ENCODE peak calls at places on chromosomes 1 and 21, in ten cellular contexts. K is MM.1S, U is ovary, Z is colonic mucosa, V is breast epithelium, G is GM23338, Q is HCT116, L is heart right ventricle, W is left ventricle myocardium inferior, C is K562. F is an unnamed sample.

GRCh38 chr1:25813734-25814471 is 5.9 kb upstream of the MTFR1L start:
- DNase-seq in C (no peak), U (no peak), Q (no peak), V (no peak), Z (no peak), G (no peak), L (no peak), K (no peak), W (no peak), F (no peak)

GRCh38 chr1:207659545-207660148 is 14.7 kb downstream of the CR1L start:
- DNase-seq in L (no peak), W (no peak), K (no peak), Z (peak; percentile 63), G (no peak), Q (no peak), U (no peak), C (no peak), V (no peak), F (no peak)

GRCh38 chr1:5943373-5944068 is 48.7 kb downstream of the NPHP4 start:
- DNase-seq in C (no peak), W (no peak), U (no peak), V (no peak), Q (no peak), K (no peak), L (no peak), G (no peak), Z (no peak), F (no peak)

GRCh38 chr1:204065174-204065985 is 7.5 kb upstream of the SOX13 start:
- DNase-seq in W (peak; percentile 64), V (no peak), L (peak; percentile 55), C (no peak), K (no peak), Z (peak; percentile 63), G (peak; percentile 92), Q (no peak), U (peak; percentile 63), F (peak; percentile 42)

GRCh38 chr1:42860339-42861013 is 14.1 kb downstream of the ZNF691 start:
- DNase-seq in U (no peak), Z (no peak), G (peak; percentile 28), V (no peak), L (no peak), K (no peak), C (no peak), W (no peak), Q (no peak), F (no peak)

GRCh38 chr1:91781371-91781825 is 104.6 kb downstream of the TGFBR3 start:
- DNase-seq in W (no peak), G (no peak), Z (no peak), K (no peak), L (no peak), U (no peak), C (no peak), V (no peak), Q (no peak), F (no peak)

GRCh38 chr21:26982767-26983166 is 15.9 kb upstream of the ADAMTS5 start:
- DNase-seq in L (no peak), K (no peak), Z (no peak), V (no peak), U (no peak), W (no peak), C (no peak), G (peak; percentile 3), Q (no peak), F (peak; percentile 44)

GRCh38 chr21:28111151-28111619 is 881.5 kb downstream of the LTN1 start:
- DNase-seq in U (peak; percentile 82), Q (no peak), V (no peak), C (no peak), Z (peak; percentile 41), W (peak; percentile 67), L (peak; percentile 14), G (no peak), K (no peak), F (peak; percentile 81)

GRCh38 chr21:34818663-34819158 is 149.9 kb downstream of the CLIC6 start:
- DNase-seq in U (no peak), Q (no peak), K (no peak), C (no peak), V (no peak), W (no peak), G (no peak), L (no peak), Z (peak; percentile 13), F (no peak)

GRCh38 chr1:169288011-169288414 is 79.6 kb downstream of the NME7 start:
- DNase-seq in L (no peak), V (no peak), Q (peak; percentile 28), W (no peak), C (no peak), K (no peak), G (peak; percentile 63), U (no peak), Z (no peak), F (no peak)

GRCh38 chr1:37475380-37476086 is 1.2 kb downstream of the ZC3H12A start:
- DNase-seq in Q (no peak), U (peak; percentile 44), W (no peak), V (peak; percentile 46), K (no peak), G (no peak), C (peak; percentile 47), L (peak; percentile 12), Z (no peak), F (peak; percentile 36)

GRCh38 chr1:167648978-167649752 is 19.1 kb downstream of the RCSD1 start:
- DNase-seq in Z (no peak), V (no peak), G (peak; percentile 24), K (no peak), C (no peak), W (no peak), Q (no peak), U (no peak), L (no peak), F (no peak)

GRCh38 chr1:168676029-168676812 is 52.8 kb downstream of the DPT start:
- DNase-seq in K (no peak), G (no peak), L (no peak), W (no peak), U (no peak), Z (no peak), Q (no peak), C (no peak), V (no peak), F (no peak)

GRCh38 chr1:11564237-11564636 is 85.3 kb downstream of the DISP3 start:
- DNase-seq in Q (peak; percentile 23), Z (no peak), W (no peak), U (no peak), L (no peak), G (no peak), V (no peak), C (peak; percentile 9), K (peak; percentile 39), F (no peak)

GRCh38 chr21:42150458-42151085 is 68.4 kb upstream of the ABCG1 start:
- DNase-seq in K (no peak), W (no peak), G (no peak), L (no peak), Q (no peak), C (no peak), V (peak; percentile 39), U (no peak), Z (no peak), F (no peak)

GRCh38 chr21:38804617-38805281 is 980 bp upstream of the ETS2 start:
- DNase-seq in U (peak; percentile 85), W (peak; percentile 79), L (peak; percentile 83), Q (peak; percentile 40), Z (peak; percentile 87), C (peak; percentile 69), V (peak; percentile 65), G (peak; percentile 72), K (peak; percentile 26), F (peak; percentile 69)

DNA sequence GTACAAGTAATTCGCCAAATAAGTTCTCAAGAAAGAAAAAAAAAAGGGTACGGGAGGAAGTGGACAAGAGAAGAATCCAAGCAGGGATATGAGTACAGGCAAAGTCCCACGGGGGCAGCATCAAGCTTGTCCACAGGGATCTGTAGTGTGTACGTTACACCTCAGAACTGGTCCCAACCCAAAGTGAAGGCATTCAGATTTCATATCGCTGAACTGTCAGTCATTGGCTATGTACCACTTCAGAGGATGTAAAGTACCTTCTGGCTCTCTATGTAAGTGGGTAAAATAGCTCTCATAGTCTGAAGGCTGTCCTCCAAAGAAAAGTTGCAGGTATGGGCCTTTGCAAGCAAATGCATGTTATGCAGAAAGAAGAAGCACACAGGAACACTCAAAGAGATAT is 8.1 kb upstream of the CLCA4 start:
- DNase-seq in V (no peak), C (no peak), W (no peak), L (no peak), K (no peak), Z (no peak), U (no peak), Q (no peak), G (no peak), F (no peak)
- TF ChIP-seq CTCF in V (no peak), C (no peak), W (no peak), L (no peak), K (no peak), Z (no peak), U (no peak), Q (no peak), G (no peak), F (no peak)

DNA sequence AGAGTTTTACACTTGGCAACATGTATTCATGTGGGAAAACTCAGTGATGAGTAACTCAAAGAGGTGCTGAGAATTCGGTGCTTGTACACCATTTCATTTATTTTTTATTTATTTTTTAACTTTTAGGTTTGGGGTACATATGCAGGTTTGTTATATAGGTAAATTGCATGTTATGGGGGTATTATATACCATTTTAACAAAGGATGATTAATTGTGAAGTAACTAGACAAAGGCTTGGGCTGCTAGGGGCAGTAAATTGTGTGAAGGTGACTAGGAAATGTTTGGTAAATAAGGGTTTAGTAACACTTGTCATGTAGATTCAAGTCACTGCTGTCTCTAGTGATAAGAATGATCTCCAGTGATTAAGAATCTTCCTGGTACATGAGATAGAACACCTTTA is 139.0 kb downstream of the MAST2 start:
- DNase-seq in L (no peak), G (no peak), Z (no peak), K (no peak), U (no peak), C (no peak), W (no peak), V (no peak), Q (no peak), F (no peak)
- H3K36me3 ChIP-seq in L (no peaks in the 10 kb centered on the region), G (no peaks in the 10 kb centered on the region), Z (no peaks in the 10 kb centered on the region), K (no peaks in the 10 kb centered on the region), U (no peaks in the 10 kb centered on the region), C (no peaks in the 10 kb centered on the region), W (peaks cover 3% of the 10 kb centered on the region), V (no peaks in the 10 kb centered on the region), Q (no peaks in the 10 kb centered on the region), F (no peaks in the 10 kb centered on the region)

GRCh38 chr1:226731257-226731893 is 7.7 kb downstream of the ITPKB start:
- DNase-seq in U (no peak), G (no peak), V (no peak), K (no peak), C (no peak), Q (no peak), L (no peak), Z (no peak), W (no peak), F (no peak)
- H3K4me1 ChIP-seq in U (peaks cover 9% of the 10 kb centered on the region), G (peaks cover 41% of the 10 kb centered on the region), V (peaks cover 11% of the 10 kb centered on the region), K (peaks cover 42% of the 10 kb centered on the region), C (no peaks in the 10 kb centered on the region), Q (no peaks in the 10 kb centered on the region), L (peaks cover 21% of the 10 kb centered on the region), Z (no peaks in the 10 kb centered on the region), W (peaks cover 94% of the 10 kb centered on the region), F (peaks cover 33% of the 10 kb centered on the region)

DNA sequence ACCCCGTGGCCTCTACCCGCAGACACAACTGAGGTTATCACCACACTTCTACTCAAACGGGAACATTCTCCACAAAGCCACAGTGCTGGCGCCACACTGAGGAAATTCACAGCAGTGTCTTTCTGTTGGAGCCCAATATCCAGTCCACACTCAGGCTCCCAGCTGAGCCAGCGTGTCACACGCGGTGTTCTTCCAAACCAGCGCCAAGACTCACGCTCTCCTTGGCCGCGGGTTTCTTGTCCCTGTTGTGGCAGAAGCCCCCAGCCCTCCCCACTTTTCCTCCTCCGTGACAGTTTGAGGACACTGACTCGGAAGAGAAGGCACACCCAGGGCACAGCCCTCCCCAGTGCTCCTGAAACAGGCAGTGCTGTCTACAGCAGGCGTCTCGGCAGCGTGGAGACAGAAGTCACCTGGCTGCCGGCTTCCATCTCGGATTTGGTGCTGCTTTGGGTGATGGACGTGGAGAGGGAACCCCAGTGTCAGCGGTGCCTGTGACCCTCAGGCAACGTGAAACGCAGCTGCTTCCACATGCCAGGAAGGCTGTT is 35.4 kb upstream of the AGPAT3 start:
- DNase-seq in L (no peak), W (no peak), Q (no peak), K (no peak), C (peak; percentile 70), V (no peak), G (peak; percentile 41), Z (no peak), U (no peak), F (no peak)
- TF ChIP-seq CTCF in L (no peak), W (no peak), Q (peak; percentile 15), K (peak; percentile 16), C (peak; percentile 66), V (no peak), G (peak; percentile 30), Z (no peak), U (no peak), F (no peak)

F was measured in adrenal gland.